ENCODE peak calls at places on chromosomes 11 and 22, in nine cellular contexts. S, N, H, M, K, P, J, L and G are unnamed samples.
A peak's percentile ranks its signal among the peaks of the same experiment; 100 is the strongest.

GRCh38 chr11:112012877-112013276 is 12.3 kb upstream of the DLAT start:
- DNase-seq in S (no peak), N (peak; percentile 34), H (no peak), M (no peak), K (no peak), P (no peak), J (no peak), L (no peak), G (no peak)

GRCh38 chr11:122879785-122880184 is 2.8 kb upstream of the JHY start:
- DNase-seq in S (no peak), N (no peak), H (no peak), M (no peak), K (no peak), P (no peak), J (no peak), L (no peak), G (no peak)

GRCh38 chr11:92384316-92384715 is 159.7 kb downstream of the FAT3 start:
- DNase-seq in S (no peak), N (peak; percentile 83), H (no peak), M (no peak), K (no peak), P (no peak), J (no peak), L (no peak), G (no peak)

GRCh38 chr11:15093432-15093831 is 20.0 kb downstream of the CALCB start:
- DNase-seq in S (no peak), N (no peak), H (no peak), M (no peak), K (no peak), P (no peak), J (no peak), L (no peak), G (no peak)

GRCh38 chr11:10456519-10456918 is 1.5 kb downstream of the AMPD3 start:
- DNase-seq in S (no peak), N (no peak), H (no peak), M (no peak), K (no peak), P (no peak), J (no peak), L (no peak), G (no peak)

GRCh38 chr11:42407379-42407778 is 904.4 kb upstream of the API5 start:
- DNase-seq in S (no peak), N (no peak), H (no peak), M (no peak), K (no peak), P (no peak), J (peak; percentile 8), L (no peak), G (no peak)

GRCh38 chr11:118735203-118735602 is 55.8 kb upstream of the TREH start:
- DNase-seq in S (no peak), N (no peak), H (no peak), M (no peak), K (no peak), P (no peak), J (no peak), L (no peak), G (no peak)

GRCh38 chr22:21663738-21664137 is 2.1 kb upstream of the PPIL2 start:
- DNase-seq in S (no peak), N (no peak), H (no peak), M (no peak), K (no peak), P (no peak), J (no peak), L (no peak), G (no peak)

GRCh38 chr22:43967069-43967468 is 11.8 kb downstream of the SAMM50 start:
- DNase-seq in S (no peak), N (no peak), H (no peak), M (no peak), K (no peak), P (no peak), J (no peak), L (no peak), G (no peak)

GRCh38 chr22:19874307-19875060 is 19.8 kb upstream of the GNB1L start:
- DNase-seq in S (no peak), N (no peak), H (no peak), M (peak; percentile 47), K (no peak), P (no peak), J (no peak), L (no peak), G (no peak)

GRCh38 chr22:48553694-48554308 is 1273.9 kb downstream of the BRD1 start:
- DNase-seq in S (no peak), N (no peak), H (no peak), M (no peak), K (no peak), P (no peak), J (no peak), L (no peak), G (no peak)